ENCODE peak calls at places on chromosomes 2 and 18, in eight cellular contexts. V, U, X, J, D, L, T and P are unnamed samples.

GRCh38 chr18:657311-657997 is at the start of gene TYMS:
- DNase-seq in V (peak), U (peak), X (peak), J (no peak), D (peak), L (peak), T (peak), P (no peak)

GRCh38 chr18:74739926-74740325 is 142.3 kb downstream of the ZNF407 start:
- DNase-seq in V (no peak), U (no peak), X (no peak), J (no peak), D (no peak), L (no peak), T (no peak), P (no peak)

GRCh38 chr18:8912348-8913057 is 190.0 kb upstream of the NDUFV2 start:
- DNase-seq in V (peak), U (no peak), X (no peak), J (no peak), D (no peak), L (no peak), T (no peak), P (no peak)

GRCh38 chr18:63831080-63831788 is 56.0 kb downstream of the SERPINB7 start:
- DNase-seq in V (no peak), U (peak), X (peak), J (peak), D (peak), L (no peak), T (peak), P (no peak)

GRCh38 chr18:74204543-74205152 is 56.3 kb downstream of the TIMM21 start:
- DNase-seq in V (no peak), U (no peak), X (no peak), J (no peak), D (no peak), L (no peak), T (no peak), P (no peak)

GRCh38 chr18:57709335-57709734 is 87.7 kb upstream of the NARS1 start:
- DNase-seq in V (no peak), U (no peak), X (no peak), J (no peak), D (no peak), L (no peak), T (no peak), P (no peak)

GRCh38 chr18:7059276-7059675 is 58.3 kb downstream of the LAMA1 start:
- DNase-seq in V (no peak), U (no peak), X (no peak), J (no peak), D (no peak), L (no peak), T (no peak), P (no peak)

GRCh38 chr2:226600184-226600583 is 199.4 kb downstream of the IRS1 start:
- DNase-seq in V (no peak), U (no peak), X (no peak), J (no peak), D (no peak), L (no peak), T (no peak), P (no peak)

GRCh38 chr2:148527488-148528340 is 116.8 kb upstream of the EPC2 start:
- DNase-seq in V (no peak), U (peak), X (no peak), J (no peak), D (no peak), L (no peak), T (no peak), P (no peak)

GRCh38 chr2:19031642-19032041 is 326.8 kb downstream of the OSR1 start:
- DNase-seq in V (no peak), U (no peak), X (no peak), J (no peak), D (peak), L (no peak), T (no peak), P (no peak)

GRCh38 chr2:241025639-241026038 is 27.2 kb downstream of the SNED1 start:
- DNase-seq in V (no peak), U (no peak), X (no peak), J (no peak), D (no peak), L (no peak), T (no peak), P (no peak)

GRCh38 chr2:70371753-70372152 is 69.9 kb upstream of the FAM136A start:
- DNase-seq in V (no peak), U (peak), X (no peak), J (no peak), D (peak), L (no peak), T (no peak), P (no peak)

GRCh38 chr2:30566675-30567074 is 119.6 kb downstream of the LCLAT1 start:
- DNase-seq in V (no peak), U (no peak), X (no peak), J (peak), D (no peak), L (no peak), T (no peak), P (no peak)

GRCh38 chr2:64874593-64874992 is 114.6 kb upstream of the SLC1A4 start:
- DNase-seq in V (no peak), U (no peak), X (no peak), J (no peak), D (no peak), L (no peak), T (no peak), P (no peak)

GRCh38 chr2:133777607-133778006 is 209.3 kb upstream of the NCKAP5 start:
- DNase-seq in V (no peak), U (peak), X (no peak), J (no peak), D (no peak), L (no peak), T (no peak), P (no peak)

GRCh38 chr2:151367571-151367970 is 10.2 kb downstream of the TNFAIP6 start:
- DNase-seq in V (no peak), U (no peak), X (no peak), J (peak), D (no peak), L (no peak), T (no peak), P (no peak)

GRCh38 chr2:97963880-97964279 is 31.9 kb downstream of the TMEM131 start:
- DNase-seq in V (no peak), U (no peak), X (no peak), J (no peak), D (no peak), L (no peak), T (no peak), P (no peak)

GRCh38 chr2:217905395-217905794 is 97.4 kb downstream of the TNS1 start:
- DNase-seq in V (no peak), U (no peak), X (no peak), J (no peak), D (no peak), L (peak), T (no peak), P (peak)

GRCh38 chr18:48893559-48894265 is 57.1 kb downstream of the SMAD7 start:
- DNase-seq in V (peak), U (no peak), X (no peak), J (no peak), D (no peak), L (no peak), T (no peak), P (no peak)

GRCh38 chr18:33923980-33924379 is 300.7 kb downstream of the NOL4 start:
- DNase-seq in V (no peak), U (no peak), X (no peak), J (no peak), D (no peak), L (no peak), T (no peak), P (no peak)

GRCh38 chr2:62137431-62137830 is 58.5 kb upstream of the B3GNT2 start:
- DNase-seq in V (no peak), U (no peak), X (no peak), J (no peak), D (no peak), L (no peak), T (no peak), P (no peak)

GRCh38 chr2:122927217-122927616 is 1097.9 kb upstream of the CNTNAP5 start:
- DNase-seq in V (no peak), U (no peak), X (no peak), J (no peak), D (no peak), L (no peak), T (no peak), P (no peak)

GRCh38 chr2:69043736-69044400 is 30.9 kb downstream of the ANTXR1 start:
- DNase-seq in V (no peak), U (peak), X (no peak), J (no peak), D (no peak), L (no peak), T (no peak), P (peak)

GRCh38 chr18:70491734-70492348 is 203.0 kb downstream of the SOCS6 start:
- DNase-seq in V (no peak), U (peak), X (peak), J (no peak), D (peak), L (no peak), T (peak), P (no peak)

GRCh38 chr18:70489556-70489955 is 200.7 kb downstream of the SOCS6 start:
- DNase-seq in V (no peak), U (no peak), X (no peak), J (no peak), D (no peak), L (no peak), T (no peak), P (no peak)

GRCh38 chr18:70494524-70494923 is 205.7 kb downstream of the SOCS6 start:
- DNase-seq in V (no peak), U (no peak), X (no peak), J (no peak), D (no peak), L (no peak), T (no peak), P (no peak)

GRCh38 chr18:70493461-70493860 is 204.6 kb downstream of the SOCS6 start:
- DNase-seq in V (peak), U (no peak), X (no peak), J (no peak), D (no peak), L (no peak), T (no peak), P (no peak)

DNA sequence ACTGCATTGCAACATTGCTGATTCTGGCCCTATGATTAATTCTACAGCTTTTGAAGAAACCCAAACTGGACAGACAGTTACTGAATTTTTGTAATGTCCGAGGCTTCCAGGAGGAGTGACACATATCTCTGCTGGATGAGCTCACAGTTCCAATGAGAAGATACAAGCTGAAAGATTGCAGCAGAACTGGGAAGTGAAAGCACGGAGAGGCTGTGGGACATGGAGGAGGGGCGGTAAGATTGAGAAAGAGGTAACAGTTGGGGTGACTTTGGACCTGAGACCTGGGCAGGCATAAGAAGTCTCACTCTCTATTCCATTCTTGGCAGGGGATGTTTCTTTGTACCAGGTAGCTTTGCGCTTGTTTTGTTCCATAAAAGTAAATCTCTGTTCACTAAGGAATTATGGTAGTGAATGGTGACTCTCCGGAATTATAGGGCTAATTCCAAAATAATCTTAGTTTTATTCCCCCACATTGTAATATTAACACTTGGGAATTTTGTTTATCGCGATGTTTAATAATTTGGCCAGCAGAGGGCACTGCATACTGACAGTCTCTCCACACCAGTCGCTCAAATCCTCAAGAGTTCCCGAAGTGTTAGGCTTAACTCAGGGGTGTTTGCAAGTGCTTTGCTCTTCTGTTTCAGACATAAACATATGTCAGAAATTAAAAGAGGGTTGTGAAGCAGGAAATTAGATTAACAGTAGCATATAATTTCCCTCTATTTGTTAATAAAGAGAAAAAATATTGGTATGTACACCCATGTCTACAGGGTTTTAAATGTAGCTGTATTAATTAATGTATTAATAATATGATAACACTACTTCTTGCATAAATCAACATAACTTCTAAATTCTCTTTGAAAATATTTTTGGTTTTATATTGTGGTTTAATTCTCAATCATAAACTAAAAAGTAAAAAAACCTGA is 201.4 kb downstream of the SOCS6 start:
- DNase-seq in V (no peak), U (peak), X (peak), J (peak), D (peak), L (no peak), T (peak), P (no peak)
- H3K4me3 ChIP-seq in V (no peak), U (peak), X (no peak), J (peak), D (peak), L (no peak), T (no peak), P (no peak)

DNA sequence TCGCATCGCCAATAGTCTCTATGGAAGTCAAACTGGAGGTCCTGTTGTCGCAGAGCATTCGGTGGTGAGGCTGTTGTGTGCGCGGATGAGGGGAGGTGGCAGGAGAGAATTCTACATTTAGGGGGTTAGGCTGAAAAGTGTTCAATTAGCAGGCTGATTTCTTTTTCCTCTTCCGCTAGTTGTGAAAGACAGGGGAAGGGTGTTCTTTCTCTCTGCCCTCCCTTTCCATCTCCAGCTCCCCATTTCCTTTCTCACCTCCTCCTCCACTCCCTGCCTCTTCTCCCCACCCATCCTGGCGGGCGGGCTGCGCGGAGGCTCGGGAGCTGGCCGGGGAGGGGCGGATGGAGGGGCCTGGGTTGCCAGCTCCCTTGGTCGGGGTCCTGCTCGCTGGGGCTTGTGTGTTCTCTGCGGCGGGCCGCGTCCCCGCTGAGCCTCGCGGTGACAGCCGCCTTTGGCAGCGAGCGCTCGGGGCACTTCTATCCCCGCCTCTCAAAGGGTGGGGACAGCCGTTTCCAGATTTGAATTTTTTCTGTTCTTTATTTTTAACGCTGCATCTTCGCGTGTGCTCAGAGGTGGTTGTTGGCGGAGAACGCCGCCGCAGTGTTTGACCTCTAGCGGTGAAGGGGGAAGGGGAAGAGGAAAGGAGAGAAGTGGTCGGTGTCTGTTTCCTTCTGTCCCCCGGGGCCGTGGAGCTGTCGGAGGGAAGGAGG is 3.6 kb downstream of the SOX11 start:
- DNase-seq in V (peak), U (no peak), X (peak), J (no peak), D (no peak), L (no peak), T (peak), P (no peak)
- H3K4me3 ChIP-seq in V (peak), U (no peak), X (peak), J (peak), D (peak), L (peak), T (peak), P (peak)

GRCh38 chr2:201242562-201243277 is 17.6 kb upstream of the CASP8 start:
- DNase-seq in V (no peak), U (no peak), X (no peak), J (no peak), D (no peak), L (no peak), T (no peak), P (no peak)
- H3K4me3 ChIP-seq in V (no peak), U (no peak), X (no peak), J (no peak), D (no peak), L (no peak), T (no peak), P (no peak)

DNA sequence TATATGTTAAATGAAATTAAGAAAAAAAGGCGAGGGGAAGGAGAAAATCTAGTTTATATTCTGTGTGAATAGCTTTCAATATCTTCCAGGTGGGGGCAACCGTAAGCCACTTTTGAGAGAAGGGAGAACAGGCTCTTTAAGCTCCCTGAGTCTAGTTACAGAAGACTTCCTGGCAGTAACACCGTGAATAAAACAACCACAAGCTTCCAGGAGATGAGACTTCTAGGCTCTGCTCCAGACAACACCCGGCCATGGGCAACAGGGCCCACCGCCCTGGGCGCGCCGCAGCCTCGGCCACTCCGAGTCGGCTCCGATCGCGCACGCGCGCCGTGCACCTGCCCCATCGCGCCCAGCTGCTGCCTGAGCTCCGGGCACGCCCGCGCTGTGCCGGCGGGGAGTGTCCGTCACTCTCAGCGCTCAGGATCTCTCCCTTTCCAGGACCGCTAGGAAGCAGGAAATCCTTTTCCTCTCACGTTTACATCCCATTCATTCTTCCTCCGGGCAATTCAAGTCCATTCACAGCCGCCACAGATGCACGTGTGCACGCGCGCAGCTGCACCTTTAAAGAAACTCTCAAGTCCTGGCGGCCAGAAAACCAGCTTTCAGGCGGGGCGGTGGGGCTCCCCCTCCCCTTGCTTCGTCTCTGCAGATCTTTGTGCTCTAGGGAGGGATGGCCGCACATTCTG is 19.4 kb upstream of the PAX3 start:
- DNase-seq in V (peak), U (peak), X (peak), J (peak), D (peak), L (peak), T (peak), P (no peak)
- H3K4me3 ChIP-seq in V (peak), U (peak), X (peak), J (peak), D (peak), L (peak), T (peak), P (peak)

GRCh38 chr2:238596571-238597551 is 170.1 kb downstream of the ASB1 start:
- DNase-seq in V (peak), U (peak), X (no peak), J (peak), D (peak), L (peak), T (no peak), P (peak)

GRCh38 chr2:238593678-238594077 is 167.0 kb downstream of the ASB1 start:
- DNase-seq in V (no peak), U (no peak), X (no peak), J (no peak), D (no peak), L (no peak), T (no peak), P (no peak)

GRCh38 chr2:238595750-238596570 is 169.2 kb downstream of the ASB1 start:
- DNase-seq in V (peak), U (no peak), X (no peak), J (no peak), D (no peak), L (no peak), T (no peak), P (no peak)

GRCh38 chr2:238593236-238593635 is 166.5 kb downstream of the ASB1 start:
- DNase-seq in V (peak), U (no peak), X (no peak), J (no peak), D (no peak), L (no peak), T (no peak), P (no peak)

DNA sequence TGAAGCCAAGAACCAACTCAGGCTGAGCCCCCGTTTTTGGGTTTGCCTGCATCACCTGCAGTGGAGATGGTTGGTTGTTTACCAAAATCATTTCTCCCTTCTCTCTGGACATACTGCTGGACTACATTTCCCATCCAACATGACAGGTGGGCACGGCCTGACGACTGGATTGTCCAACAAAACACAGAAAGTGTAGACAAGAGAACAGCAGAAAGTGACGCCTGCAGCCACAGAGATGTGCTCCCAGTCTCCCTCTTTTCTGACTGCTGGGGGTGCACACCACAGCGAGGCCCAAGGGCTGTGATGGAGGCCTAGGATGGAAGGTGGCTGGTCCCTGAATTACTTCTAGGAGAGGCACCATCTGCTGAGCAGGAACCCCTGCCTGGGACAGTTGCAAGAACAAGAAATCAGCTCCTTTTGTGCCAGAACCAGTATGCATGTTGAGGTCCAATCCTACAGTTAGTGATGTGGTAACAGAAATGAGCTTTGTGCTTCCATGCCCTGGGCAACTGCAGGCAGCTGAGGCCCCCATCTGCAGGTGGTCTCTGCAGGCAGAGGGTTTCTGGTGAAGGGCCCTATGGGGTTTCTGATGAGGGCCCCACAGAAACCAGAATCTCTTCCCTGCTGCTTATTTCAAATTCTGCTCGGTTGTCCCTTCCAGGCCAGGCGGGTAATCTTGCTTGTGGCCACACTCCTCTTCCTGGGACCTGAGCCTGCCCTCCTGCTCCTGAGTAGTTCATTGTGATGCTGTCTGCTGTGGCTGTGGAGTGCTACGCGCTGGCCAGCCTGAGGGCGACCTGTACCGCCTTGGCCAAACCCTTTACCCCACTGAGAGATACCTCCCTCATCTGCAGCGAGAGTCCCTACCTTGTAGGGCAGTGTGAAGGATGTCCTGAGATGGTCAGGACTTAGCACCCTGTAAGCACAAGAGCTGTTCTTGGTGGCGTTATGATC is 168.3 kb downstream of the ASB1 start:
- DNase-seq in V (peak), U (no peak), X (no peak), J (no peak), D (no peak), L (no peak), T (no peak), P (no peak)
- H3K4me3 ChIP-seq in V (no peak), U (no peak), X (no peak), J (no peak), D (no peak), L (no peak), T (no peak), P (no peak)